ENCODE peak calls at places on chromosomes 7 and 10, in four cellular contexts. One of them, this sample, is unnamed. For H3K36me3, the result is how much of the 10 kb centered on the place peaks cover.

GRCh38 chr7:1019789-1020610 is 24.3 kb upstream of the GPR146 start:
- DNase-seq in mammary epithelial cell: no peak
- DNase-seq in GM23248: no peak
- DNase-seq in endothelial cell of umbilical vein: no peak
- DNase-seq in this sample: no peak

GRCh38 chr10:124657806-124658205 is 86.4 kb downstream of the FAM53B start:
- DNase-seq in mammary epithelial cell: no peak
- DNase-seq in GM23248: peak
- DNase-seq in endothelial cell of umbilical vein: no peak
- DNase-seq in this sample: peak

GRCh38 chr7:44052771-44053365 is 8.4 kb downstream of the DBNL start:
- DNase-seq in mammary epithelial cell: no peak
- DNase-seq in GM23248: no peak
- DNase-seq in endothelial cell of umbilical vein: no peak
- DNase-seq in this sample: no peak

GRCh38 chr10:18140957-18141888 is 999 bp downstream of the CACNB2 start:
- DNase-seq in mammary epithelial cell: peak
- DNase-seq in GM23248: no peak
- DNase-seq in endothelial cell of umbilical vein: no peak
- DNase-seq in this sample: peak

GRCh38 chr10:90871279-90871760 is 454 bp upstream of the RPP30 start:
- DNase-seq in mammary epithelial cell: peak
- DNase-seq in GM23248: peak
- DNase-seq in endothelial cell of umbilical vein: peak
- DNase-seq in this sample: peak

GRCh38 chr10:62005281-62005680 is 103.8 kb downstream of the ARID5B start:
- DNase-seq in mammary epithelial cell: no peak
- DNase-seq in GM23248: peak
- DNase-seq in endothelial cell of umbilical vein: no peak
- DNase-seq in this sample: peak

GRCh38 chr7:3194501-3195141 is 106.4 kb upstream of the SDK1 start:
- DNase-seq in mammary epithelial cell: peak
- DNase-seq in GM23248: no peak
- DNase-seq in endothelial cell of umbilical vein: peak
- DNase-seq in this sample: peak

GRCh38 chr7:91263359-91264082 is 712 bp upstream of the FZD1 start:
- DNase-seq in mammary epithelial cell: no peak
- DNase-seq in GM23248: peak
- DNase-seq in endothelial cell of umbilical vein: no peak
- DNase-seq in this sample: no peak

DNA sequence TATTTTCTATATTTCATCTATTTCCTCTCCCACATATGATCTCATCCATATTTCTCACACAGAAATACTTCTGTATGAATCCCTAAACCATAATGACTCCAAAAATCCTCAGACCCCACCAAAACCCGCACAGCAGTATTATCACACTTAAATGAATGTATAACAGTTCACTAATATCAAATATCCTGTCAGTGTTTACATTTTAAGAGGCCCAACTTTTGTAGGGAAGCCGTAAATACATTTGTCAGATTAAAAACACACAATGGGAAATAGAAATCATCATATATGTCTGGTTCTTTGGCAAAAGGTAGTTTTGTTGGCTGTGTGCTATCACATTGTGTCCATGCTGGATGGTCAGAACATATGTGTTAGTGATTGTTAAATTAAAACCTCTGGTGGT is 4.2 kb downstream of the AUTS2 start:
- DNase-seq in mammary epithelial cell: no peak
- DNase-seq in GM23248: no peak
- DNase-seq in endothelial cell of umbilical vein: no peak
- DNase-seq in this sample: no peak
- TF ChIP-seq EZH2 in mammary epithelial cell: no peak
- TF ChIP-seq EZH2 in GM23248: no peak
- TF ChIP-seq EZH2 in endothelial cell of umbilical vein: no peak
- TF ChIP-seq EZH2 in this sample: no peak

GRCh38 chr7:152158801-152159587 is 133.5 kb downstream of the GALNT11 start:
- DNase-seq in mammary epithelial cell: no peak
- DNase-seq in GM23248: no peak
- DNase-seq in endothelial cell of umbilical vein: no peak
- DNase-seq in this sample: no peak
- H3K36me3 ChIP-seq in mammary epithelial cell: under half
- H3K36me3 ChIP-seq in GM23248: half or more
- H3K36me3 ChIP-seq in endothelial cell of umbilical vein: under half
- H3K36me3 ChIP-seq in this sample: under half

GRCh38 chr10:119190954-119191619 is 12.5 kb upstream of the PRDX3 start:
- DNase-seq in mammary epithelial cell: no peak
- DNase-seq in GM23248: no peak
- DNase-seq in endothelial cell of umbilical vein: no peak
- DNase-seq in this sample: no peak

GRCh38 chr10:119190353-119190752 is 11.7 kb upstream of the PRDX3 start:
- DNase-seq in mammary epithelial cell: peak
- DNase-seq in GM23248: peak
- DNase-seq in endothelial cell of umbilical vein: peak
- DNase-seq in this sample: peak

GRCh38 chr10:119191881-119192280 is 13.3 kb upstream of the PRDX3 start:
- DNase-seq in mammary epithelial cell: peak
- DNase-seq in GM23248: no peak
- DNase-seq in endothelial cell of umbilical vein: no peak
- DNase-seq in this sample: no peak

GRCh38 chr10:119189811-119190282 is 11.2 kb upstream of the PRDX3 start:
- DNase-seq in mammary epithelial cell: peak
- DNase-seq in GM23248: no peak
- DNase-seq in endothelial cell of umbilical vein: peak
- DNase-seq in this sample: peak
- H3K9ac ChIP-seq in mammary epithelial cell: no peak
- H3K9ac ChIP-seq in GM23248: no peak
- H3K9ac ChIP-seq in endothelial cell of umbilical vein: no peak
- H3K9ac ChIP-seq in this sample: no peak

GRCh38 chr10:117551322-117552155 is 9.0 kb downstream of the EMX2 start:
- DNase-seq in mammary epithelial cell: no peak
- DNase-seq in GM23248: no peak
- DNase-seq in endothelial cell of umbilical vein: no peak
- DNase-seq in this sample: no peak
- TF ChIP-seq EZH2 in mammary epithelial cell: peak
- TF ChIP-seq EZH2 in GM23248: no peak
- TF ChIP-seq EZH2 in endothelial cell of umbilical vein: no peak
- TF ChIP-seq EZH2 in this sample: no peak

GRCh38 chr10:131082201-131082850 is 229.2 kb downstream of the TCERG1L start:
- DNase-seq in mammary epithelial cell: no peak
- DNase-seq in GM23248: no peak
- DNase-seq in endothelial cell of umbilical vein: no peak
- DNase-seq in this sample: no peak
- H3K36me3 ChIP-seq in mammary epithelial cell: under half
- H3K36me3 ChIP-seq in GM23248: under half
- H3K36me3 ChIP-seq in endothelial cell of umbilical vein: under half
- H3K36me3 ChIP-seq in this sample: under half

GRCh38 chr7:116631676-116632075 is 40.3 kb upstream of the MET start:
- DNase-seq in mammary epithelial cell: no peak
- DNase-seq in GM23248: no peak
- DNase-seq in endothelial cell of umbilical vein: no peak
- DNase-seq in this sample: no peak

GRCh38 chr7:116630932-116631449 is 41.0 kb upstream of the MET start:
- DNase-seq in mammary epithelial cell: peak
- DNase-seq in GM23248: peak
- DNase-seq in endothelial cell of umbilical vein: no peak
- DNase-seq in this sample: peak

GRCh38 chr7:116632349-116632748 is 39.6 kb upstream of the MET start:
- DNase-seq in mammary epithelial cell: peak
- DNase-seq in GM23248: peak
- DNase-seq in endothelial cell of umbilical vein: no peak
- DNase-seq in this sample: no peak

GRCh38 chr7:116628971-116629586 is 42.9 kb upstream of the MET start:
- DNase-seq in mammary epithelial cell: peak
- DNase-seq in GM23248: peak
- DNase-seq in endothelial cell of umbilical vein: peak
- DNase-seq in this sample: no peak

GRCh38 chr7:116630357-116630756 is 41.6 kb upstream of the MET start:
- DNase-seq in mammary epithelial cell: peak
- DNase-seq in GM23248: no peak
- DNase-seq in endothelial cell of umbilical vein: no peak
- DNase-seq in this sample: no peak
- H3K9ac ChIP-seq in mammary epithelial cell: peak
- H3K9ac ChIP-seq in GM23248: no peak
- H3K9ac ChIP-seq in endothelial cell of umbilical vein: no peak
- H3K9ac ChIP-seq in this sample: no peak

GRCh38 chr7:30825215-30825720 is 54.1 kb downstream of the MINDY4 start:
- DNase-seq in mammary epithelial cell: no peak
- DNase-seq in GM23248: no peak
- DNase-seq in endothelial cell of umbilical vein: no peak
- DNase-seq in this sample: no peak
- TF ChIP-seq EZH2 in mammary epithelial cell: no peak
- TF ChIP-seq EZH2 in GM23248: no peak
- TF ChIP-seq EZH2 in endothelial cell of umbilical vein: no peak
- TF ChIP-seq EZH2 in this sample: no peak

GRCh38 chr10:112429147-112429546 is 17.6 kb downstream of the ZDHHC6 start:
- DNase-seq in mammary epithelial cell: no peak
- DNase-seq in GM23248: no peak
- DNase-seq in endothelial cell of umbilical vein: no peak
- DNase-seq in this sample: no peak

GRCh38 chr10:112429654-112430230 is 17.0 kb downstream of the ZDHHC6 start:
- DNase-seq in mammary epithelial cell: no peak
- DNase-seq in GM23248: no peak
- DNase-seq in endothelial cell of umbilical vein: no peak
- DNase-seq in this sample: no peak

GRCh38 chr10:112435013-112435619 is 11.6 kb downstream of the ZDHHC6 start:
- DNase-seq in mammary epithelial cell: peak
- DNase-seq in GM23248: peak
- DNase-seq in endothelial cell of umbilical vein: peak
- DNase-seq in this sample: peak
- H3K36me3 ChIP-seq in mammary epithelial cell: half or more
- H3K36me3 ChIP-seq in GM23248: half or more
- H3K36me3 ChIP-seq in endothelial cell of umbilical vein: under half
- H3K36me3 ChIP-seq in this sample: under half

GRCh38 chr10:515674-516073 is 173.8 kb downstream of the DIP2C start:
- DNase-seq in mammary epithelial cell: no peak
- DNase-seq in GM23248: no peak
- DNase-seq in endothelial cell of umbilical vein: no peak
- DNase-seq in this sample: no peak

GRCh38 chr10:516766-517165 is 172.7 kb downstream of the DIP2C start:
- DNase-seq in mammary epithelial cell: no peak
- DNase-seq in GM23248: peak
- DNase-seq in endothelial cell of umbilical vein: no peak
- DNase-seq in this sample: no peak

GRCh38 chr10:511849-512191 is 177.6 kb downstream of the DIP2C start:
- DNase-seq in mammary epithelial cell: no peak
- DNase-seq in GM23248: no peak
- DNase-seq in endothelial cell of umbilical vein: no peak
- DNase-seq in this sample: no peak

GRCh38 chr10:513393-513792 is 176.1 kb downstream of the DIP2C start:
- DNase-seq in mammary epithelial cell: no peak
- DNase-seq in GM23248: no peak
- DNase-seq in endothelial cell of umbilical vein: no peak
- DNase-seq in this sample: no peak

DNA sequence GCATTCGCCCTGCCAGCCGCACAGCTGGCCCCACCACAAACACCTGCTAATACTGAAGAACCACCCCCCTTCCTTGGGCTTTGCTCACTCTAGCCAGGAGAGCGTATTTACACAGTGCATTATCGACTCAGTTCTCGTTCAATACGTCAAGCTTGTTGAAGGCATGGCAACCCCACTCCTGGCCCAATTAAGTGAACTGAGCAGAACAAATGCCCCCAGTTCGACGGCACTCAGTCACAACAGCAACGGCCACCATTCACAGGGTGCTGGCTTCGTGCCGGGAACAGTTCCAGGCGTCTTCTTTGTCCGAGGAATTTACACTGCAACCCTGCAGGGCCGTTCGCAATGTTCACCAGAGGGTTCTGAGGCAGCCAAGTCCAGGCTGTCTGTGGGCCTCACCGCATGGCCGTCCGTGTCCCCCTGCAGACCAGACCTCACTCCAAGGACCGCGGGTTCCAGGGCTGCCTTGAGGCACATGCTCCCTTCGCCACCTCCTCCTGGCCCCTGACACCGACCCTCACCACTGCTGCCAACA is 175.3 kb downstream of the DIP2C start:
- DNase-seq in mammary epithelial cell: no peak
- DNase-seq in GM23248: no peak
- DNase-seq in endothelial cell of umbilical vein: no peak
- DNase-seq in this sample: no peak
- H3K9ac ChIP-seq in mammary epithelial cell: no peak
- H3K9ac ChIP-seq in GM23248: no peak
- H3K9ac ChIP-seq in endothelial cell of umbilical vein: no peak
- H3K9ac ChIP-seq in this sample: no peak

GRCh38 chr10:11167233-11167979 is 149.7 kb downstream of the CELF2 start:
- DNase-seq in mammary epithelial cell: no peak
- DNase-seq in GM23248: no peak
- DNase-seq in endothelial cell of umbilical vein: no peak
- DNase-seq in this sample: no peak

GRCh38 chr10:11163990-11164805 is 146.5 kb downstream of the CELF2 start:
- DNase-seq in mammary epithelial cell: no peak
- DNase-seq in GM23248: no peak
- DNase-seq in endothelial cell of umbilical vein: no peak
- DNase-seq in this sample: no peak

GRCh38 chr10:11165591-11166543 is 148.2 kb downstream of the CELF2 start:
- DNase-seq in mammary epithelial cell: no peak
- DNase-seq in GM23248: peak
- DNase-seq in endothelial cell of umbilical vein: peak
- DNase-seq in this sample: peak

GRCh38 chr10:11162828-11163599 is 145.3 kb downstream of the CELF2 start:
- DNase-seq in mammary epithelial cell: no peak
- DNase-seq in GM23248: no peak
- DNase-seq in endothelial cell of umbilical vein: no peak
- DNase-seq in this sample: no peak

GRCh38 chr10:11164806-11165590 is 147.3 kb downstream of the CELF2 start:
- DNase-seq in mammary epithelial cell: peak
- DNase-seq in GM23248: peak
- DNase-seq in endothelial cell of umbilical vein: peak
- DNase-seq in this sample: peak
- TF ChIP-seq EZH2 in mammary epithelial cell: no peak
- TF ChIP-seq EZH2 in GM23248: no peak
- TF ChIP-seq EZH2 in endothelial cell of umbilical vein: no peak
- TF ChIP-seq EZH2 in this sample: no peak

This sample was measured in fibroblast of lung.